ENCODE peak calls at places on chromosome 15, in nine cellular contexts. F is aorta; R is neural crest cell; L is brain pericyte; T is BE2C; O is MM.1S; Q is stimulated activated naive B cell treated with anti-CD40 and anti-IgM and Interleukin-4, amounts not matched to agents 10 μg/mL and 1 μg/mL and 100 μg/mL, for 72 hours; W is coronary artery; U is lower lobe of right lung. B is an unnamed sample.

GRCh38 chr15:80925597-80926059 is 64.0 kb downstream of the MESD start:
- DNase-seq in O (no peak), F (peak), Q (no peak), T (no peak), W (no peak), L (no peak), U (no peak), R (no peak), B (no peak)

GRCh38 chr15:74525946-74526345 is 15.1 kb upstream of the ARID3B start:
- DNase-seq in O (no peak), W (no peak), U (no peak), R (no peak), T (no peak), Q (no peak), L (no peak), F (no peak), B (no peak)

GRCh38 chr15:29840928-29841327 is 18.7 kb upstream of the TJP1 start:
- DNase-seq in Q (no peak), R (no peak), T (no peak), F (no peak), O (no peak), W (no peak), U (no peak), L (no peak), B (no peak)

GRCh38 chr15:77066961-77067690 is 3.8 kb downstream of the TSPAN3 start:
- DNase-seq in U (no peak), L (no peak), W (no peak), T (no peak), O (no peak), Q (no peak), F (no peak), R (no peak), B (no peak)

GRCh38 chr15:64014995-64015394 is 31.3 kb downstream of the DAPK2 start:
- DNase-seq in Q (no peak), W (no peak), U (no peak), O (no peak), L (no peak), F (no peak), R (no peak), T (no peak), B (peak)

GRCh38 chr15:31200735-31201151 is 99.2 kb upstream of the TRPM1 start:
- DNase-seq in W (no peak), L (no peak), R (peak), O (peak), T (peak), F (peak), Q (peak), U (peak), B (peak)

GRCh38 chr15:67185621-67186225 is 68.7 kb downstream of the AAGAB start:
- DNase-seq in F (no peak), W (no peak), U (no peak), R (no peak), Q (peak), T (no peak), L (no peak), O (peak), B (no peak)

GRCh38 chr15:49370782-49371181 is 52.3 kb upstream of the FGF7 start:
- DNase-seq in W (no peak), T (no peak), L (no peak), U (no peak), O (peak), Q (no peak), F (no peak), R (no peak), B (no peak)

GRCh38 chr15:97909291-97909891 is 51.1 kb upstream of the ARRDC4 start:
- DNase-seq in U (peak), T (peak), F (peak), R (peak), L (peak), W (no peak), O (peak), Q (peak), B (peak)

GRCh38 chr15:90188914-90189748 is 12.0 kb upstream of the SEMA4B start:
- DNase-seq in R (no peak), F (no peak), O (no peak), W (no peak), L (no peak), T (no peak), U (no peak), Q (no peak), B (peak)

GRCh38 chr15:41607033-41607432 is 48.0 kb downstream of the TYRO3 start:
- DNase-seq in F (no peak), U (no peak), W (no peak), L (no peak), R (no peak), Q (no peak), T (no peak), O (no peak), B (no peak)

GRCh38 chr15:74937602-74938371 is at the start of gene COX5A:
- DNase-seq in U (peak), W (peak), L (peak), Q (peak), F (peak), T (peak), R (peak), O (peak), B (peak)

GRCh38 chr15:98981851-98982722 is 25.5 kb downstream of the PGPEP1L start:
- DNase-seq in T (no peak), R (no peak), U (no peak), W (no peak), L (no peak), F (no peak), Q (no peak), O (no peak), B (no peak)

GRCh38 chr15:68487087-68487843 is 55.3 kb upstream of the ITGA11 start:
- DNase-seq in L (no peak), F (no peak), O (no peak), W (no peak), U (no peak), T (no peak), R (no peak), Q (no peak), B (no peak)

GRCh38 chr15:68734886-68735285 is 85.8 kb downstream of the ANP32A start:
- DNase-seq in F (no peak), W (no peak), O (no peak), T (no peak), R (no peak), U (no peak), Q (no peak), L (no peak), B (no peak)

GRCh38 chr15:90496791-90497190 is 32.9 kb upstream of the CRTC3 start:
- DNase-seq in Q (no peak), T (no peak), L (no peak), O (no peak), F (no peak), W (no peak), R (no peak), U (no peak), B (no peak)

GRCh38 chr15:83365370-83365938 is 81.0 kb upstream of the BNC1 start:
- DNase-seq in R (peak), T (peak), O (peak), Q (no peak), L (no peak), W (no peak), F (no peak), U (peak), B (peak)

GRCh38 chr15:63605816-63606215 is 8.6 kb downstream of the FBXL22 start:
- DNase-seq in R (no peak), W (no peak), F (no peak), Q (no peak), O (no peak), T (no peak), U (no peak), L (no peak), B (no peak)

GRCh38 chr15:48806151-48806550 is 4.7 kb downstream of the CEP152 start:
- DNase-seq in R (no peak), L (no peak), Q (no peak), F (no peak), O (no peak), W (no peak), T (peak), U (no peak), B (no peak)

GRCh38 chr15:99426431-99427105 is 139.2 kb upstream of the MEF2A start:
- DNase-seq in U (no peak), L (no peak), O (no peak), T (no peak), R (no peak), Q (no peak), F (peak), W (no peak), B (peak)

GRCh38 chr15:75215107-75216004 is 13.7 kb downstream of the C15orf39 start:
- DNase-seq in T (peak), R (no peak), L (no peak), Q (no peak), O (no peak), F (no peak), U (no peak), W (no peak), B (no peak)

GRCh38 chr15:68299436-68299835 is 21.9 kb downstream of the FEM1B start:
- DNase-seq in T (no peak), W (peak), O (no peak), U (no peak), L (no peak), Q (no peak), R (no peak), F (no peak), B (no peak)